ENCODE peak calls at places on chromosomes 11 and 22, in seven cellular contexts. U is mesothelial cell of epicardium, B is Peyer's patch, C is H1, F is GM23338, L is endothelial cell, P is heart right ventricle. Z is an unnamed sample.

GRCh38 chr11:132872223-132872622 is 660.1 kb downstream of the OPCML start:
- DNase-seq in U (no peak), B (no peak), C (no peak), F (no peak), L (no peak), P (no peak), Z (no peak)

GRCh38 chr22:19629331-19629719 is 85.0 kb upstream of the SEPTIN5 start:
- DNase-seq in U (no peak), B (no peak), C (no peak), F (no peak), L (no peak), P (no peak), Z (no peak)

GRCh38 chr22:47996446-47996857 is 1234.0 kb downstream of the TBC1D22A start:
- DNase-seq in U (no peak), B (no peak), C (no peak), F (no peak), L (no peak), P (no peak), Z (peak)

GRCh38 chr11:69801513-69802335 is 17.5 kb downstream of the FGF3 start:
- DNase-seq in U (no peak), B (no peak), C (peak), F (peak), L (peak), P (no peak), Z (no peak)

GRCh38 chr11:123622576-123622975 is 31.8 kb downstream of the SCN3B start:
- DNase-seq in U (no peak), B (no peak), C (no peak), F (no peak), L (no peak), P (no peak), Z (no peak)

GRCh38 chr22:37328017-37328416 is 45.7 kb downstream of the CYTH4 start:
- DNase-seq in U (no peak), B (no peak), C (no peak), F (no peak), L (no peak), P (no peak), Z (no peak)

GRCh38 chr11:35944503-35945136 is 758 bp downstream of the LDLRAD3 start:
- DNase-seq in U (no peak), B (no peak), C (no peak), F (peak), L (no peak), P (no peak), Z (no peak)

GRCh38 chr22:50574383-50574755 is 3.9 kb downstream of the CPT1B start:
- DNase-seq in U (no peak), B (no peak), C (no peak), F (no peak), L (no peak), P (no peak), Z (no peak)

GRCh38 chr22:25360891-25361645 is 141.6 kb downstream of the CRYBB2 start:
- DNase-seq in U (no peak), B (no peak), C (no peak), F (no peak), L (no peak), P (no peak), Z (no peak)

GRCh38 chr11:65593518-65594414 is 1.8 kb downstream of the KCNK7 start:
- DNase-seq in U (no peak), B (peak), C (no peak), F (peak), L (peak), P (no peak), Z (no peak)

GRCh38 chr22:39448205-39449054 is 8.4 kb upstream of the MGAT3 start:
- DNase-seq in U (no peak), B (no peak), C (no peak), F (no peak), L (no peak), P (no peak), Z (no peak)

GRCh38 chr11:8098361-8098760 is 17.4 kb downstream of the TUB start:
- DNase-seq in U (no peak), B (no peak), C (no peak), F (no peak), L (no peak), P (no peak), Z (no peak)

GRCh38 chr22:45319319-45319675 is 9.6 kb downstream of the FAM118A start:
- DNase-seq in U (no peak), B (no peak), C (no peak), F (peak), L (no peak), P (no peak), Z (no peak)

GRCh38 chr11:18111005-18111404 is 5.1 kb upstream of the SAAL1 start:
- DNase-seq in U (no peak), B (no peak), C (no peak), F (peak), L (no peak), P (no peak), Z (no peak)

GRCh38 chr22:34842630-34843029 is 223.3 kb upstream of the ISX start:
- DNase-seq in U (no peak), B (no peak), C (no peak), F (peak), L (no peak), P (no peak), Z (no peak)

GRCh38 chr11:12683857-12684256 is 9.6 kb downstream of the TEAD1 start:
- DNase-seq in U (no peak), B (no peak), C (no peak), F (no peak), L (no peak), P (no peak), Z (no peak)

GRCh38 chr11:20132667-20133039 is 27.6 kb downstream of the DBX1 start:
- DNase-seq in U (no peak), B (no peak), C (no peak), F (no peak), L (no peak), P (no peak), Z (no peak)

GRCh38 chr22:38719196-38719595 is 13.5 kb downstream of the GTPBP1 start:
- DNase-seq in U (no peak), B (no peak), C (no peak), F (no peak), L (no peak), P (no peak), Z (no peak)

GRCh38 chr11:473975-474785 is 24.1 kb downstream of the PTDSS2 start:
- DNase-seq in U (no peak), B (no peak), C (no peak), F (no peak), L (no peak), P (no peak), Z (no peak)

GRCh38 chr11:79396001-79396400 is 44.8 kb downstream of the TENM4 start:
- DNase-seq in U (no peak), B (no peak), C (no peak), F (no peak), L (no peak), P (no peak), Z (no peak)

GRCh38 chr22:32831571-32831970 is 30.1 kb downstream of the TIMP3 start:
- DNase-seq in U (no peak), B (no peak), C (no peak), F (no peak), L (no peak), P (no peak), Z (no peak)

GRCh38 chr11:2443881-2444300 is 423 bp downstream of the TRPM5 start:
- DNase-seq in U (no peak), B (no peak), C (no peak), F (no peak), L (no peak), P (no peak), Z (no peak)

GRCh38 chr11:76781861-76782500 is 1.2 kb upstream of the TSKU start:
- DNase-seq in U (no peak), B (no peak), C (no peak), F (no peak), L (no peak), P (no peak), Z (no peak)

GRCh38 chr11:76524919-76525318 is 80.1 kb downstream of the EMSY start:
- DNase-seq in U (no peak), B (no peak), C (no peak), F (no peak), L (no peak), P (peak), Z (no peak)

GRCh38 chr11:83303358-83303757 is 17.2 kb upstream of the CCDC90B start:
- DNase-seq in U (no peak), B (no peak), C (no peak), F (no peak), L (no peak), P (no peak), Z (no peak)

GRCh38 chr11:83310718-83311117 is 24.6 kb upstream of the CCDC90B start:
- DNase-seq in U (no peak), B (no peak), C (no peak), F (no peak), L (no peak), P (no peak), Z (no peak)

GRCh38 chr11:83306385-83307080 is 20.4 kb upstream of the CCDC90B start:
- DNase-seq in U (no peak), B (no peak), C (no peak), F (peak), L (no peak), P (no peak), Z (no peak)
- TF ChIP-seq CTCF in U (no peak), B (no peak), C (peak), F (peak), L (no peak), P (no peak), Z (no peak)

DNA sequence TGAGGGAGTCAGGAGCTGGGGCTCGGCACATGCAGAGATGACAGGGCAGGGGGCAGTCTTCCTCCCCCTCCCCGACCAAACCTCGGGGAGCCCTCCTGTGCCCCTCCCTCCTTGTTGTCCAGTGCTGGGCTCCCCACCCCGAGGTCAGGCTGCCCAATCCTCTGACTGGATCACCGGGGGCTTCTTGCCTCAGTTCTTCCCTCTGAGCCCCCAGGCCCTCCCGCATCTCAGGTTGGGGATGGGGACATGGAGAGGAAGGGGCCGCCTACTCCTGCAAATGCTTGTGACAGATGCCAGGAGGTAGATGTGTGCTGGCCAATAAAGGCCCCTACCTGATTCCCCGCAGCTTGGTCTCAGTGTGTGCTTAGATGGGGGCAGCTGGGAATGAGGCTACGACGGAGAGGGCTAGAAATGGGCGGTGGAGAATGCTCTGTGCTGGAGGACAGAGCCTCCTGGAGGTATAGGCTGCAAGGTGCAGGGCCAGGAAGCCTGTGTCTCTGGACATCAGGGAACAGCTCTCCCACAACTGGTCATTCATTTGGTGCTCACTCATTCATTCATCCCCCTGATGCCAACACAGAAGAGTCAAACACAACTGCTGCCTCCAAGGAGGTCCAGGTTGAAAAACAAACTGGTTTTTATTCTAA is 8.4 kb downstream of the RHBDD3 start:
- DNase-seq in U (no peak), B (peak), C (no peak), F (peak), L (no peak), P (no peak), Z (no peak)
- TF ChIP-seq CTCF in U (no peak), B (no peak), C (peak), F (peak), L (no peak), P (no peak), Z (peak)

GRCh38 chr11:34890812-34891211 is 25.4 kb downstream of the APIP start:
- DNase-seq in U (no peak), B (no peak), C (no peak), F (peak), L (no peak), P (no peak), Z (no peak)
- TF ChIP-seq CTCF in U (peak), B (peak), C (peak), F (peak), L (peak), P (peak), Z (peak)

DNA sequence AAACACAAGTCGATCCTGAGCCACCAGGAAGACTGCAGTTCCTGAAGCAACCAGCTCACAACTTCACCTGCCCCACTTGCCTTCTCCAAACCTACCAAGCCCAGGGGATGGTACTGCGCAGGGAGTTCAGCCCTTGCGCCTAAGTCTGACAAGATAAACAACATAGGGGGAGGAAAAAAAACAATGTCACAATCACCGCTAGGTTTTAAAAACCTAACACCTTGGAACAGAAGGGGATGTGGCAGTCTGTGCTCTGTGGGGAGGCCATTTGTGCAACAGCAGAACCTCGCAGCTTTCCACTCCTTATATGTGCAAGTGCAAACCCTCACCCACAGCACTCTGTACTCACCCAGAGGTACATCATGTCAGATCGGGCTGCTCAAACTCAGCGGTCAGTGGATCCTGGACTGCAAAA is 134.2 kb downstream of the RBFOX2 start:
- DNase-seq in U (no peak), B (no peak), C (no peak), F (no peak), L (no peak), P (peak), Z (no peak)
- TF ChIP-seq CTCF in U (no peak), B (no peak), C (no peak), F (no peak), L (no peak), P (no peak), Z (peak)

GRCh38 chr22:30601464-30601863 is 5.5 kb upstream of the TCN2 start:
- DNase-seq in U (no peak), B (no peak), C (no peak), F (no peak), L (no peak), P (no peak), Z (no peak)

GRCh38 chr22:30604723-30605122 is 2.3 kb upstream of the TCN2 start:
- DNase-seq in U (no peak), B (no peak), C (no peak), F (no peak), L (no peak), P (no peak), Z (no peak)

GRCh38 chr22:30600925-30601324 is 6.0 kb upstream of the TCN2 start:
- DNase-seq in U (no peak), B (no peak), C (no peak), F (no peak), L (no peak), P (no peak), Z (no peak)

GRCh38 chr22:30598986-30599385 is 7.3 kb upstream of the PES1 start:
- DNase-seq in U (no peak), B (no peak), C (no peak), F (no peak), L (no peak), P (no peak), Z (no peak)

DNA sequence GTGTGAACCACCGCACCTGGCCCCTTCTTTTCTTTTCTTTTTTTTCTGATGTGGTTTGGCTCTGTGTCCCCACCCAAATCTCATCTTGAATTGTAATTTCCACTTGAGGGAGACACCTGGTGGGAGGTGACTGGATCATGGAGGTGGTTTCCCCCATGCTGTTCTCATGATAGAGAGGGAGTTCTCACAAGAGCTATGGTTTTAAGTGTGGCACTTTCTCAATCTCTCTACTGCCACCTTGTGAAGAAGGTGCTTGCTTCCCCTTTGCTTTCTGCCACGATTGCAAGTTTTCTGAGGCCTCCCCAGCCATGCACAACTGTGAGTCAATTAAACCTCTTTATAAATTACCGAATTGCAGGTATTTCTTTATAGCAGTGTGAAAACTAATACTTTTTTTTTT is 4.9 kb upstream of the TCN2 start:
- DNase-seq in U (no peak), B (no peak), C (no peak), F (peak), L (no peak), P (no peak), Z (no peak)
- TF ChIP-seq CTCF in U (no peak), B (peak), C (peak), F (peak), L (no peak), P (no peak), Z (peak)

DNA sequence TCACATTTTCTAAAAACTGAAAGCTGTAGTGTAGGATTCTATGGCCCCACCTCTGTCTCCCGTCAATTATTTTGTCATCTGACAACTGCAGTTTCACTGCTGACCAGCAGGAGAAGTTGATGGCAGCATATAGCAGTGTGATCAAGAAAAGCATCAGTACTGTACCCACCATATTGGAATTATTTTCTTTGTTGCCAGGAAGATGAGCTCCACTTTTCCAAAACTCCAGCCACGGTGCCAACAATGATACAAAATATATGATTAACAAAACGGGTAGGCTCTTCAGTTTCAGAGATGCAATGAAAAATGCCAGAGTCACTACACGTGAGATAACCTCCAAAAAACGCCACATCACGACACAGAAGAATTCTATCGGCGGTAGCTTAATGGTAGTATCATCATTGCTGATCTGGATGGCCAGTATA is 41.3 kb downstream of the XKR3 start:
- DNase-seq in U (no peak), B (no peak), C (peak), F (peak), L (no peak), P (no peak), Z (no peak)
- TF ChIP-seq CTCF in U (peak), B (peak), C (peak), F (peak), L (peak), P (no peak), Z (peak)

DNA sequence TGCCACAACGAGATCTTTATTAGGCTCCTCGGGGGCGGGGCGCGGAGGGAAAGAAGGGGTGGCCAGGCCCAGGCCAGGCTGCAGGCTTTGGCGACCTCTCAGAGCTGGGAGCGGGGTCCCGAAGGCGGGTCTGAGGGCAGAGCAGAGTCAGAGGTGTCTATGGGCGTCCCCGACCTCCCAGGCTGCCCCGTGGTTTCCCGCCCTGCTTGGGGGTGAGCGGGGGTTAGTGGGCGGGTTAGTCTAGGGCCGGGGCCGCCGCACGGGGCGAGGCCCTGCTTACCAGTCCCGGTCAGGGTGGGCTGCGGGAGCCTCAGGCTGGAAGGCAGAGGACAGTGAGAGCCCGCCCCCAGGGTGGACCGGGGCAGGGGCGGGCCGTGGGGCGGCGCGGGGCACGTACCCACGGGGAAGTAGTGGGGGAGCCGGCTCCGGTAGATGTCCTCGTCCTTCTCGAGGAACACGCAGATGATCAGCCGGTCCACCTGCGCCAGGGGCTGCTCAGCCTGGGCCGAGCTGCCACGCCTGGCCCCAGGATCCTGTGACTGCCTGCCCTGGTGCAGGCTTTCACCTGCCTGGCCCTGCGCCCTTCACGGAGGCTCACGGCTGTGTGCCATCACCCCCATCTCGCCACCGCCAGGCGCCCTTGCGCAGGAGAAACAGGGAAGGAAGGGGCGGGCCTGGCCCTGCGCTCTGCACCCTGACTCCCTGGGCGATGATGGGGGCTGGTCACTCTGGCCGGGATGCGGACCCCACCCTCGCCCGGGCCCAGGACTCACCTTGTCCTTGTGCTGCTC is 12.5 kb downstream of the OTUB1 start:
- DNase-seq in U (no peak), B (no peak), C (peak), F (peak), L (no peak), P (no peak), Z (no peak)
- TF ChIP-seq CTCF in U (no peak), B (no peak), C (peak), F (no peak), L (no peak), P (no peak), Z (peak)

Z was measured in type B pancreatic cell.